ENCODE peak calls at places on chromosomes 5 and 9, in four cellular contexts. V, F, N and C are unnamed samples.

GRCh38 chr5:146089287-146089686 is 16.1 kb downstream of the PLAC8L1 start:
- DNase-seq in V (no peak), F (no peak), N (no peak), C (no peak)

GRCh38 chr9:33818832-33819500 is 2.0 kb downstream of the UBE2R2 start:
- DNase-seq in V (no peak), F (no peak), N (no peak), C (no peak)

GRCh38 chr5:157476699-157477408 is 16.8 kb downstream of the NIPAL4 start:
- DNase-seq in V (peak; percentile 32), F (peak; percentile 82), N (no peak), C (peak; percentile 33)

GRCh38 chr5:140631831-140632365 is 1.1 kb downstream of the CD14 start:
- DNase-seq in V (no peak), F (no peak), N (no peak), C (no peak)

GRCh38 chr5:135745897-135746500 is 88.5 kb upstream of the SLC25A48 start:
- DNase-seq in V (no peak), F (no peak), N (no peak), C (no peak)

GRCh38 chr9:133098871-133099270 is 22.2 kb downstream of the RALGDS start:
- DNase-seq in V (no peak), F (no peak), N (no peak), C (no peak)

GRCh38 chr9:128887914-128888350 is 6.0 kb downstream of the LRRC8A start:
- DNase-seq in V (peak; percentile 25), F (no peak), N (no peak), C (no peak)

GRCh38 chr5:38853753-38854470 is 8.1 kb downstream of the OSMR start:
- DNase-seq in V (no peak), F (no peak), N (no peak), C (no peak)

GRCh38 chr5:55923177-55923872 is 71.4 kb downstream of the IL6ST start:
- DNase-seq in V (peak; percentile 66), F (no peak), N (no peak), C (no peak)

GRCh38 chr9:82488702-82489578 is 500.4 kb downstream of the SPATA31D1 start:
- DNase-seq in V (no peak), F (peak; percentile 22), N (no peak), C (no peak)